ENCODE peak calls at places on chromosomes 1 and 21, in eight cellular contexts. U, Y, R, Z, C, B, J and L are unnamed samples.

GRCh38 chr21:32570456-32570855 is 14.9 kb downstream of the TCP10L start:
- DNase-seq in U (no peak), Y (no peak), R (no peak), Z (no peak), C (no peak), B (no peak), J (no peak), L (no peak)

GRCh38 chr1:985126-985525 is 3.2 kb upstream of the PERM1 start:
- DNase-seq in U (no peak), Y (no peak), R (no peak), Z (no peak), C (no peak), B (no peak), J (no peak), L (no peak)

GRCh38 chr1:206663832-206664652 is 20.7 kb upstream of the MAPKAPK2 start:
- DNase-seq in U (peak), Y (peak), R (peak), Z (peak), C (peak), B (no peak), J (peak), L (peak)

GRCh38 chr21:45016491-45017375 is 57.6 kb upstream of the ADARB1 start:
- DNase-seq in U (peak), Y (no peak), R (no peak), Z (peak), C (peak), B (no peak), J (no peak), L (no peak)

GRCh38 chr1:118982816-118983557 is 5.2 kb downstream of the TBX15 start:
- DNase-seq in U (no peak), Y (no peak), R (no peak), Z (no peak), C (no peak), B (no peak), J (no peak), L (no peak)

GRCh38 chr1:151199860-151200581 is 1.7 kb downstream of the PIP5K1A start:
- DNase-seq in U (peak), Y (no peak), R (peak), Z (no peak), C (no peak), B (peak), J (peak), L (no peak)

GRCh38 chr1:223726380-223727001 is 14.2 kb downstream of the CAPN2 start:
- DNase-seq in U (peak), Y (no peak), R (peak), Z (peak), C (peak), B (peak), J (no peak), L (no peak)

GRCh38 chr1:18632711-18633427 is 2.2 kb downstream of the PAX7 start:
- DNase-seq in U (no peak), Y (peak), R (no peak), Z (peak), C (no peak), B (no peak), J (no peak), L (no peak)

GRCh38 chr1:177023710-177024109 is 140.8 kb downstream of the ASTN1 start:
- DNase-seq in U (no peak), Y (no peak), R (no peak), Z (peak), C (no peak), B (no peak), J (no peak), L (no peak)

GRCh38 chr1:225847610-225848009 is 34.6 kb downstream of the TMEM63A start:
- DNase-seq in U (no peak), Y (peak), R (no peak), Z (peak), C (peak), B (no peak), J (peak), L (no peak)

GRCh38 chr1:74531807-74532206 is 19.4 kb upstream of the LRRC53 start:
- DNase-seq in U (no peak), Y (no peak), R (no peak), Z (no peak), C (peak), B (no peak), J (no peak), L (peak)

GRCh38 chr1:1627842-1628655 is 3.9 kb upstream of the MMP23B start:
- DNase-seq in U (peak), Y (no peak), R (no peak), Z (no peak), C (peak), B (no peak), J (no peak), L (no peak)

GRCh38 chr1:53246261-53247134 is 8.2 kb upstream of the MAGOH start:
- DNase-seq in U (no peak), Y (no peak), R (peak), Z (no peak), C (no peak), B (no peak), J (peak), L (no peak)